ENCODE peak calls at places on chromosomes 3 and 15, in nine cellular contexts. G is heart right ventricle; U is endodermal cell; K is cardiac muscle cell; T is lung; E is right lobe of liver; N is HCT116; A is CD8-positive, alpha-beta T cell; F is IMR-90. I is an unnamed sample.
A peak's percentile ranks its signal among the peaks of the same experiment; 100 is the strongest.

GRCh38 chr3:156630081-156630772 is 44.2 kb upstream of the TIPARP start:
- DNase-seq in T (no peak), N (peak; percentile 36), F (peak; percentile 45), G (no peak), U (no peak), E (no peak), K (no peak), A (no peak), I (no peak)

GRCh38 chr15:31280037-31280830 is 46.4 kb upstream of the KLF13 start:
- DNase-seq in U (peak; percentile 35), E (peak; percentile 80), K (no peak), T (peak; percentile 24), N (no peak), A (no peak), F (no peak), G (peak; percentile 27), I (no peak)

GRCh38 chr15:36755341-36755740 is 175.9 kb downstream of the CDIN1 start:
- DNase-seq in T (no peak), F (no peak), N (no peak), G (no peak), A (no peak), E (no peak), U (no peak), K (no peak), I (no peak)

GRCh38 chr3:160133757-160134156 is 91.5 kb upstream of the C3orf80 start:
- DNase-seq in K (no peak), N (peak; percentile 40), T (no peak), F (no peak), U (peak; percentile 77), A (no peak), G (no peak), E (peak; percentile 49), I (no peak)

GRCh38 chr3:19644405-19644804 is 289.6 kb downstream of the EFHB start:
- DNase-seq in T (no peak), U (no peak), N (no peak), K (no peak), E (no peak), G (no peak), A (no peak), F (no peak), I (no peak)

GRCh38 chr3:191047930-191048329 is 151.1 kb upstream of the OSTN start:
- DNase-seq in F (peak; percentile 50), U (no peak), E (no peak), T (no peak), K (no peak), N (no peak), A (no peak), G (no peak), I (no peak)

GRCh38 chr3:173938159-173938558 is 540.6 kb downstream of the NLGN1 start:
- DNase-seq in A (no peak), E (no peak), U (no peak), G (no peak), F (peak; percentile 76), N (no peak), K (peak; percentile 37), T (no peak), I (no peak)

GRCh38 chr3:131795382-131796085 is 239.3 kb downstream of the CPNE4 start:
- DNase-seq in A (no peak), N (no peak), U (no peak), G (no peak), T (peak; percentile 38), E (no peak), K (peak; percentile 64), F (no peak), I (peak; percentile 17)

GRCh38 chr3:13783556-13783955 is 96.3 kb downstream of the WNT7A start:
- DNase-seq in G (no peak), F (no peak), K (no peak), E (no peak), A (no peak), U (no peak), T (no peak), N (no peak), I (no peak)

GRCh38 chr3:126116526-126116925 is 32.6 kb upstream of the SLC41A3 start:
- DNase-seq in E (peak; percentile 37), G (no peak), A (peak; percentile 2), F (no peak), T (no peak), K (no peak), U (peak; percentile 20), N (no peak), I (no peak)

GRCh38 chr3:185409957-185410356 is 47.0 kb downstream of the MAP3K13 start:
- DNase-seq in F (no peak), K (no peak), E (no peak), A (no peak), T (no peak), N (no peak), U (peak; percentile 68), G (no peak), I (no peak)

GRCh38 chr3:82938821-82939328 is 1177.4 kb upstream of the GBE1 start:
- DNase-seq in A (no peak), U (peak; percentile 34), T (no peak), N (no peak), E (no peak), F (no peak), G (no peak), K (no peak), I (peak; percentile 4)

GRCh38 chr15:85473455-85473854 is 93.1 kb downstream of the AKAP13 start:
- DNase-seq in A (no peak), E (no peak), G (no peak), T (no peak), U (peak; percentile 50), N (no peak), K (peak; percentile 41), F (peak; percentile 71), I (no peak)

GRCh38 chr3:151009430-151009829 is 36.9 kb upstream of the CLRN1 start:
- DNase-seq in K (no peak), A (no peak), G (no peak), U (no peak), N (no peak), E (no peak), T (no peak), F (no peak), I (no peak)

GRCh38 chr3:175187586-175187985 is 328.5 kb downstream of the NAALADL2 start:
- DNase-seq in T (peak; percentile 51), G (no peak), E (no peak), N (no peak), F (peak; percentile 38), A (no peak), K (no peak), U (no peak), I (no peak)

DNA sequence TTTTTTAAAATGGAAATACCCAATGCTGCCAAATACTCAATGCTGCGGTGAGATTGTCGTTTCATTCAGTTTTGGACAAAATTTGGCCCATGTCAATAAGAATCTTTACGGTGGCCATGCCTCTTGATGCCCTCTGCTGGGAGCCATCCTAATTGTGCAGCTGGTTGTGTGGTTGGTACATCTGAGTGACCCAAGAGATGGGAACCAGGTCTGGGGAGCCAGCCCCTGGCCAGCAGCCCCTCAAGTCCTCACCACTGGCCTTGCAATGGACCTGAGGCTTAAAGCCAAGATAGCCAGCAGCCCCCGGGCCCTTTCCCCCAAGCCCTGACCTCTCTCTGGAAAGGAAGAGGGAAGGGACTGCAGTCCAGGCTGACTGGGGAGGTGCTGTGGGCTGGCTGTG is 36.4 kb upstream of the ESYT3 start:
- DNase-seq in A (no peak), T (no peak), N (no peak), U (peak; percentile 38), F (no peak), K (no peak), E (no peak), G (no peak), I (no peak)
- H3K4me1 ChIP-seq in A (no peaks in the 10 kb centered on the region), T (no peaks in the 10 kb centered on the region), N (no peaks in the 10 kb centered on the region), U (no peaks in the 10 kb centered on the region), F (no peaks in the 10 kb centered on the region), K (peaks cover 22% of the 10 kb centered on the region), E (no peaks in the 10 kb centered on the region), G (peaks cover 92% of the 10 kb centered on the region), I (peaks cover 20% of the 10 kb centered on the region)

GRCh38 chr15:40911139-40911538 is 16.9 kb downstream of the VPS18 start:
- DNase-seq in G (no peak), F (no peak), A (no peak), N (no peak), U (peak; percentile 87), E (no peak), K (no peak), T (no peak), I (no peak)
- H3K4me1 ChIP-seq in G (peaks cover 54% of the 10 kb centered on the region), F (peaks cover 13% of the 10 kb centered on the region), A (peaks cover 14% of the 10 kb centered on the region), N (peaks cover 16% of the 10 kb centered on the region), U (peaks cover 5% of the 10 kb centered on the region), E (peaks cover 2% of the 10 kb centered on the region), K (peaks cover 5% of the 10 kb centered on the region), T (peaks cover 6% of the 10 kb centered on the region), I (peaks cover 10% of the 10 kb centered on the region)

GRCh38 chr15:45386420-45386819 is 8.1 kb upstream of the GATM start:
- DNase-seq in N (no peak), K (no peak), T (no peak), A (no peak), U (no peak), E (peak; percentile 80), F (no peak), G (no peak), I (no peak)
- H3K4me1 ChIP-seq in N (no peaks in the 10 kb centered on the region), K (peaks cover 28% of the 10 kb centered on the region), T (peaks cover 13% of the 10 kb centered on the region), A (no peaks in the 10 kb centered on the region), U (peaks cover 9% of the 10 kb centered on the region), E (no peaks in the 10 kb centered on the region), F (no peaks in the 10 kb centered on the region), G (peaks cover 53% of the 10 kb centered on the region), I (no peaks in the 10 kb centered on the region)

DNA sequence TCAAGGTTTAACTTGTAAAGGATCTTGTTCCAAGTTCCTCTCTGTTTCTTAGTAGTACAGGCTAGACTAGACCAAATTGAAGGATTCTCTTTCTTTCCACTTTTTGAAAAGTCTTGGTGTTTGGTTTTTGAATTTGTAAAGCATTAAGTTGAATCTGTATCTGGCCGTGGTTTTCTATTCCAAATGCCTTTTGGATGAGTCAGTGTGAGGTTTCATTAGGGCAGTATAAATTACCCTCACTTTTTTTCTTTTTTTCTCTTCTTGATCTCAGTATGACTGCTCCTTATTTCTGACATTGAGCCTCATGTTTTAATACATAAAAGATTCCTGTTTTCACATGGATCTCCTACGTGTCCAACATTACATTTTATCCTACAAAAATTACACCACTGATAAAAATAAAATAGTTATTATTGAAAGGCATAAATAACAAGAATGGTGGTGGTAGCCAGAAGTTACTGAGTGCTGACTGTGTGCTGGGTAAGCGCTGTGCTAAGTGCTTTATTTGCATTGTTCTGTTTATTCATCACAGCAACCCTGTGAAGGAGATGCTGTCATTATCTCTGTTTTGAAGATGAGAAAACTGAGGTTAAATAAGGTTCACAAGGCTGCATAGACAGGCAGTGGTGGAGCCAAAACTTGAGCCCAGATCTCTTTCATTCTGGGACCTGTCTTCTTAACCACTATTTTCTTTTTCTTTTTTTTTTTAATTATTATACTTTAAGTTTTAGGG is 48.3 kb downstream of the MITF start:
- DNase-seq in F (peak; percentile 83), G (no peak), T (no peak), N (no peak), K (peak; percentile 79), A (no peak), U (no peak), E (no peak), I (no peak)
- H3K4me1 ChIP-seq in F (peaks cover 23% of the 10 kb centered on the region), G (peaks cover 72% of the 10 kb centered on the region), T (peaks cover 44% of the 10 kb centered on the region), N (no peaks in the 10 kb centered on the region), K (peaks cover 73% of the 10 kb centered on the region), A (no peaks in the 10 kb centered on the region), U (peaks cover 9% of the 10 kb centered on the region), E (no peaks in the 10 kb centered on the region), I (peaks cover 10% of the 10 kb centered on the region)

GRCh38 chr15:57606048-57606447 is 14.3 kb downstream of the MYZAP start:
- DNase-seq in A (no peak), T (no peak), E (no peak), G (no peak), K (no peak), U (no peak), N (no peak), F (no peak), I (no peak)
- H3K4me1 ChIP-seq in A (no peaks in the 10 kb centered on the region), T (peaks cover 29% of the 10 kb centered on the region), E (no peaks in the 10 kb centered on the region), G (peaks cover 79% of the 10 kb centered on the region), K (peaks cover 28% of the 10 kb centered on the region), U (no peaks in the 10 kb centered on the region), N (peaks cover 28% of the 10 kb centered on the region), F (no peaks in the 10 kb centered on the region), I (peaks cover 11% of the 10 kb centered on the region)

I was measured in right cardiac atrium.